ENCODE peak calls at places on chromosomes 6 and 20, in four cellular contexts. One of them, this sample, is unnamed.

GRCh38 chr6:152123076-152123475 is 315.6 kb downstream of the ESR1 start:
- DNase-seq in HCT116: no peak
- DNase-seq in activated B cell treated with CpG ODN at 0.5 μM for 24 hours: no peak
- DNase-seq in CD8-positive, alpha-beta T cell: no peak
- DNase-seq in this sample: no peak

GRCh38 chr20:8267009-8267408 is 134.9 kb downstream of the PLCB1 start:
- DNase-seq in HCT116: no peak
- DNase-seq in activated B cell treated with CpG ODN at 0.5 μM for 24 hours: no peak
- DNase-seq in CD8-positive, alpha-beta T cell: no peak
- DNase-seq in this sample: no peak

GRCh38 chr6:41343641-41344187 is 8.3 kb downstream of the NCR2 start:
- DNase-seq in HCT116: no peak
- DNase-seq in activated B cell treated with CpG ODN at 0.5 μM for 24 hours: no peak
- DNase-seq in CD8-positive, alpha-beta T cell: no peak
- DNase-seq in this sample: no peak

GRCh38 chr20:51104960-51105460 is 82.1 kb upstream of the KCNG1 start:
- DNase-seq in HCT116: no peak
- DNase-seq in activated B cell treated with CpG ODN at 0.5 μM for 24 hours: no peak
- DNase-seq in CD8-positive, alpha-beta T cell: no peak
- DNase-seq in this sample: no peak

GRCh38 chr6:49552596-49552995 is 2.1 kb downstream of the C6orf141 start:
- DNase-seq in HCT116: no peak
- DNase-seq in activated B cell treated with CpG ODN at 0.5 μM for 24 hours: no peak
- DNase-seq in CD8-positive, alpha-beta T cell: no peak
- DNase-seq in this sample: no peak

GRCh38 chr6:121086876-121087275 is 247.4 kb downstream of the TBC1D32 start:
- DNase-seq in HCT116: no peak
- DNase-seq in activated B cell treated with CpG ODN at 0.5 μM for 24 hours: no peak
- DNase-seq in CD8-positive, alpha-beta T cell: no peak
- DNase-seq in this sample: no peak

GRCh38 chr20:57655812-57656161 is 35.6 kb upstream of the ZBP1 start:
- DNase-seq in HCT116: no peak
- DNase-seq in activated B cell treated with CpG ODN at 0.5 μM for 24 hours: no peak
- DNase-seq in CD8-positive, alpha-beta T cell: no peak
- DNase-seq in this sample: no peak

GRCh38 chr6:36984581-36985383 is 1.2 kb downstream of the MTCH1 start:
- DNase-seq in HCT116: peak
- DNase-seq in activated B cell treated with CpG ODN at 0.5 μM for 24 hours: no peak
- DNase-seq in CD8-positive, alpha-beta T cell: peak
- DNase-seq in this sample: no peak

GRCh38 chr20:44701116-44701865 is 13.9 kb upstream of the CCN5 start:
- DNase-seq in HCT116: no peak
- DNase-seq in activated B cell treated with CpG ODN at 0.5 μM for 24 hours: no peak
- DNase-seq in CD8-positive, alpha-beta T cell: no peak
- DNase-seq in this sample: no peak

GRCh38 chr6:17905611-17906592 is 81.5 kb downstream of the KIF13A start:
- DNase-seq in HCT116: no peak
- DNase-seq in activated B cell treated with CpG ODN at 0.5 μM for 24 hours: no peak
- DNase-seq in CD8-positive, alpha-beta T cell: no peak
- DNase-seq in this sample: no peak

DNA sequence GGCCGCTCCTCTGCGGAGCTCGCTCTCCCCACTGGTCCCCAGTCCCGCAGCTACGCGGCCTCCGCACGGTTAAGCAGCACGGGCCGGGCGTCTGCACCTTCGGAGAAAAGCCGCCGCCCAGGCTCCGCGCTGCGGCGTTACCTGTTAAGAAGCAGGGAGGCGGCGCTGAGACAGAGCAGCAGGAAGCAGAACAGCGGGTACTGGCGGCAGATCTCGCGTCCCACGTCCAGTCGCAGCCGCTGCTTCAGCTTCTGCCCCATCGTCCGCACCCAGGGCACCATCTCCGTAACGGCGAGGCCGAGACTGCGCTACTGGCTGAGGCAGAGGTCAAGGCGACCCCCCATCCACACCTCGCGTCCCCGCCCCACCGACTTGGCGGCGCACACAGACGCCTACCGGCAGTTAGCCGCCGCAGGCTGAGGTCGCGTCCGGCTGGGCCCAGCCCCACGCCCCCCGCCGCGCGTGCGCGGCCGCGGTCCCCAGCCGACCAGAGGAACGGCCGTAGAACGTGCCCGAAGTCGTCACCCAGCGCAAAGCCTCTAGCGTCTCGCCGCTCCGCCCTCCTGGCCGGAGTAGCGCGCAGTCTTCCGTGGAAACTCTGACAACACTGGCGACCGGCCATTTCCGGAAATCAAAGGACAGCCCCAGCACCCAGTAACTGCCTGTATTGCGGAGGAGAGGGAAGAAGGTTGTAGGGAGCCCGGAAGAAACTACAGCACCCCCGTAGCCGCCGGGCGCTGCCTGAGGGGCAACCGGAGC is at the start of gene SNX14:
- DNase-seq in HCT116: peak
- DNase-seq in activated B cell treated with CpG ODN at 0.5 μM for 24 hours: peak
- DNase-seq in CD8-positive, alpha-beta T cell: peak
- DNase-seq in this sample: peak
- TF ChIP-seq CTCF in HCT116: no peak
- TF ChIP-seq CTCF in activated B cell treated with CpG ODN at 0.5 μM for 24 hours: no peak
- TF ChIP-seq CTCF in CD8-positive, alpha-beta T cell: no peak
- TF ChIP-seq CTCF in this sample: peak

GRCh38 chr6:97053643-97054411 is 129.3 kb downstream of the KLHL32 start:
- DNase-seq in HCT116: peak
- DNase-seq in activated B cell treated with CpG ODN at 0.5 μM for 24 hours: no peak
- DNase-seq in CD8-positive, alpha-beta T cell: no peak
- DNase-seq in this sample: no peak
- TF ChIP-seq CTCF in HCT116: peak
- TF ChIP-seq CTCF in activated B cell treated with CpG ODN at 0.5 μM for 24 hours: no peak
- TF ChIP-seq CTCF in CD8-positive, alpha-beta T cell: peak
- TF ChIP-seq CTCF in this sample: peak

GRCh38 chr20:23174821-23175220 is 88.7 kb upstream of the CD93 start:
- DNase-seq in HCT116: no peak
- DNase-seq in activated B cell treated with CpG ODN at 0.5 μM for 24 hours: no peak
- DNase-seq in CD8-positive, alpha-beta T cell: no peak
- DNase-seq in this sample: no peak

GRCh38 chr20:23179766-23180403 is 93.8 kb upstream of the CD93 start:
- DNase-seq in HCT116: no peak
- DNase-seq in activated B cell treated with CpG ODN at 0.5 μM for 24 hours: no peak
- DNase-seq in CD8-positive, alpha-beta T cell: no peak
- DNase-seq in this sample: no peak

GRCh38 chr20:23180451-23180921 is 94.4 kb upstream of the CD93 start:
- DNase-seq in HCT116: no peak
- DNase-seq in activated B cell treated with CpG ODN at 0.5 μM for 24 hours: no peak
- DNase-seq in CD8-positive, alpha-beta T cell: no peak
- DNase-seq in this sample: no peak

GRCh38 chr20:23178806-23179205 is 92.7 kb upstream of the CD93 start:
- DNase-seq in HCT116: no peak
- DNase-seq in activated B cell treated with CpG ODN at 0.5 μM for 24 hours: no peak
- DNase-seq in CD8-positive, alpha-beta T cell: no peak
- DNase-seq in this sample: no peak
- TF ChIP-seq CTCF in HCT116: peak
- TF ChIP-seq CTCF in activated B cell treated with CpG ODN at 0.5 μM for 24 hours: no peak
- TF ChIP-seq CTCF in CD8-positive, alpha-beta T cell: no peak
- TF ChIP-seq CTCF in this sample: no peak

GRCh38 chr6:30073489-30074240 is 1.9 kb downstream of the RNF39 start:
- DNase-seq in HCT116: no peak
- DNase-seq in activated B cell treated with CpG ODN at 0.5 μM for 24 hours: no peak
- DNase-seq in CD8-positive, alpha-beta T cell: no peak
- DNase-seq in this sample: no peak

GRCh38 chr6:30074331-30075093 is 1.1 kb downstream of the RNF39 start:
- DNase-seq in HCT116: no peak
- DNase-seq in activated B cell treated with CpG ODN at 0.5 μM for 24 hours: no peak
- DNase-seq in CD8-positive, alpha-beta T cell: no peak
- DNase-seq in this sample: no peak

GRCh38 chr6:30076333-30076732 is 764 bp upstream of the RNF39 start:
- DNase-seq in HCT116: no peak
- DNase-seq in activated B cell treated with CpG ODN at 0.5 μM for 24 hours: no peak
- DNase-seq in CD8-positive, alpha-beta T cell: no peak
- DNase-seq in this sample: no peak

GRCh38 chr6:30075987-30076311 is 380 bp upstream of the RNF39 start:
- DNase-seq in HCT116: no peak
- DNase-seq in activated B cell treated with CpG ODN at 0.5 μM for 24 hours: no peak
- DNase-seq in CD8-positive, alpha-beta T cell: no peak
- DNase-seq in this sample: no peak

DNA sequence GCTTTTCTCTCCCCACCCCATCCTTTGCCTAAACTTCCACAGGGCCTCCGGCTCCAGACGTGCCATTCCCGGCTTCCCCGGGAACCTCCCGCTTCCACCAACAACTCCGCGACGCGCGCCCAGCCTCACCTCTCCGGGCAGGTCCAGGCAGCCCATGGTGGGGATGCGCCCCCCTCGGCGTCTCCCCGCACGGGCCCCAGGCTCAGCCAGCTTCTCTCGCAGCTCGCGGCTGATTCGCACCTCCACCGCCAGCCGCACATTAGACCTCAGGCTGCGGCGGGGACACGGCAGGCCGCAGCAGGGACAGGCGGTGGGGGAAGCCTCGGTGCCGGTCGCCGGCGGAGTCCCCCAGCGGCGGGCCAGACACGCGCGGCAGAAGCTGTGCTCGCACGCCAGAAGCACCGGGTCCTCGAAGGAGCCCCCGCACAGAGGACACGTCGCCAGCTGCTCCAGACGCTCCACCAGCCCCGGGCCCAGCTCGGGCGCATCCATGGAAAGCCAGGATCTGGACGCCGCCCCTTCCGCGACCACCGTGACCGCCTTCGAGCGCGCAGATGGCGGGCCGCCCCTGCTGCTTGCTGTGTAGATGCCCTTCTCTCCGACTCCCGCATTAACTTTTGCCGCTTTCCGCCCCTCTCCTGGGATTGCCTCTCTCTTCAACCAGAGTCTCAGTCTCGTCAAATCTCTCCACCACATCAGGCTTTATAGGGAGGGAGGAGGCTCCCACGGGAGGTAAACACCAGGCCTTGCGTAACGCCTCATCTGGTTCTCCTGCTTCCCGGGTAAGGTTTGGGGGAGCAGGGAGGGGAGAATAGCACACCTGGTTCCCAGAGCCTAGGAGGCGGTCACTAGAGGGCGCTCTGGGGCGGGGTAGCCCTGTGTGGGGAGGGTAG is at the start of gene RNF39:
- DNase-seq in HCT116: no peak
- DNase-seq in activated B cell treated with CpG ODN at 0.5 μM for 24 hours: no peak
- DNase-seq in CD8-positive, alpha-beta T cell: no peak
- DNase-seq in this sample: no peak
- TF ChIP-seq CTCF in HCT116: peak
- TF ChIP-seq CTCF in activated B cell treated with CpG ODN at 0.5 μM for 24 hours: no peak
- TF ChIP-seq CTCF in CD8-positive, alpha-beta T cell: peak
- TF ChIP-seq CTCF in this sample: peak

DNA sequence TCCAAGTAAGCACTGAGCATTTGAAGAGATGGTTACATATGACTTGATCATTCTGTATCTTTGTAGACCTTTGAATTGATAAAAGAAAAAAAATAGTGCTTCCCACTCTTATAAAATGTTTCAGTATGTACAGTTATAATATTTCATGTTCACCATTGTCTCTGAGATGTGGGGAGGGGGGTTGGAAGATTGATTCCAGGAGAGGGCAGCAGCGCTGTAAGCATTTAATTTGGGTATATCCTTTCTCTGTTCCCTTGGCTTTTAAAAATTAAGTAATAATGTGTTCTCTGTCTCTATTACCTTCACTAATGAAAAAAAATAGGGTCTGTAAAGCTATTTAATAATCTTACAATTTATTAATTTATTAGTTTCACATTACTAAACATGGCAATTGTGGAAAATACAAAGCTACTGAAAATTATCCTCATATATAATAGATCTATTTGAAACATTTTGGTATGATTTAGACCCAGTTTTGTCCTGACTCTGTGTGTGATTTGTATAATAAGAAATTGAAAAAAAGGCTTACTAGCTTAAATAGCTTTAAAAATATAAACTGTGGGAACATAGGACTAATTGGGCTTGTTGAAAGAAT is 341.2 kb downstream of the CDKAL1 start:
- DNase-seq in HCT116: no peak
- DNase-seq in activated B cell treated with CpG ODN at 0.5 μM for 24 hours: no peak
- DNase-seq in CD8-positive, alpha-beta T cell: no peak
- DNase-seq in this sample: no peak
- TF ChIP-seq CTCF in HCT116: peak
- TF ChIP-seq CTCF in activated B cell treated with CpG ODN at 0.5 μM for 24 hours: no peak
- TF ChIP-seq CTCF in CD8-positive, alpha-beta T cell: no peak
- TF ChIP-seq CTCF in this sample: peak

DNA sequence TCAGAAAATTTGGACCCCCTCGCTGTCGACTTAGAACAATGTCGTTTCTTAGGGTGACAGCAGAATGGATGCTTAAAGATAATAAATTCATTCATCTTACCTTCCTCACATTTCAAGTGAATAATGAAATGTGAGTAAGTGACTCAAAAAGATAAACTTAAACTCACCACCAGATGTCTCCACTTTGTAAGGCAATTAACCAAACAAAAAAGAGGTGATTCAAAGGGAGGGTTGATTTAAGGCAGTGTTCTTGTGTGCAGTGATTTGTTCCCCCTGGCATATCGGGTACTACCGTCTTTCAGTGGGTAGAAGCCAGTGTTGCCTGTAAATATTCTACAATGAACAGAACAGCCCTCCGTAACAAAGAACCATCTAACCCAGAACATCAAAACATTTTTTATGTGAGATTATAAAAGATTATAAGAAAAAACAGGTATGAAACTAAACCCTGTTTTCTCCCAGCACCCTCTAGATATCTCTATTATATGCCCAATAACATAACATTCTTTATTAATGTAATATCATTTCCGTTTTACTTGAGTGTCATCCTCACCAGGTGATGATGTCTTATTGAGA is 589.7 kb downstream of the CBLN4 start:
- DNase-seq in HCT116: no peak
- DNase-seq in activated B cell treated with CpG ODN at 0.5 μM for 24 hours: no peak
- DNase-seq in CD8-positive, alpha-beta T cell: no peak
- DNase-seq in this sample: no peak
- TF ChIP-seq CTCF in HCT116: no peak
- TF ChIP-seq CTCF in activated B cell treated with CpG ODN at 0.5 μM for 24 hours: no peak
- TF ChIP-seq CTCF in CD8-positive, alpha-beta T cell: no peak
- TF ChIP-seq CTCF in this sample: peak

DNA sequence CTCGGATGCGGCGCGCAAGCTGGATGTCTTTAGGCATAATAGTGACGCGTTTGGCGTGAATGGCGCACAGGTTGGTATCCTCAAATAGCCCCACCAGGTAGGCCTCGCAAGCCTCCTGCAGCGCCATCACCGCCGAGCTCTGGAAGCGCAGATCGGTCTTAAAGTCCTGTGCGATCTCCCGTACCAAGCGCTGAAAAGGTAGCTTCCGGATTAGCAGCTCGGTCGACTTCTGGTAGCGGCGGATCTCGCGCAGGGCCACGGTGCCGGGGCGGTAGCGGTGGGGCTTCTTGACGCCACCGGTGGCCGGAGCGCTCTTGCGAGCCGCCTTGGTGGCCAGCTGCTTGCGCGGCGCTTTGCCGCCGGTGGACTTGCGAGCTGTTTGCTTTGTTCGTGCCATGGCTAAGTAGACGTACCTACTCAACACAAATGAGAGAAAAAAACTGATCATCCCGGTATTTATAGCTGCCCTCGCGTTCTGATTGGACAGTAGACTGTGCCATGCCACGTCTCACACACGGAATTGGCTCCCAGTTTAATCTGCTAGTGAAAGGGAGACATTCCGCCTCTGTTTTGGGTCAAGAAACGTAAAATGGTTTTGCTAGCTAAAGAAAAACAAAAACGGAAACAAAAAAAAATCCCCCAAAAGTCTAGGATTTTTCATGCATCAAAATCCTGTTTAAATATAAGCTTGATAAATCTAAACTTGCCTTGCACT is 40.1 kb downstream of the OR2B2 start:
- DNase-seq in HCT116: no peak
- DNase-seq in activated B cell treated with CpG ODN at 0.5 μM for 24 hours: peak
- DNase-seq in CD8-positive, alpha-beta T cell: peak
- DNase-seq in this sample: peak
- TF ChIP-seq CTCF in HCT116: no peak
- TF ChIP-seq CTCF in activated B cell treated with CpG ODN at 0.5 μM for 24 hours: no peak
- TF ChIP-seq CTCF in CD8-positive, alpha-beta T cell: peak
- TF ChIP-seq CTCF in this sample: peak

This sample was measured in progenitor cell of endocrine pancreas.